ENCODE peak calls at places on chromosomes 3 and 15, in four cellular contexts. W is endodermal cell, H is WERI-Rb-1, N is bronchial epithelial cell. J is an unnamed sample.
A peak's percentile ranks its signal among the peaks of the same experiment; 100 is the strongest.

GRCh38 chr3:18556503-18556902 is 131.4 kb upstream of the SATB1 start:
- DNase-seq in W (no peak), H (no peak), N (peak; percentile 37), J (peak; percentile 26)

GRCh38 chr3:137514853-137515252 is 249.3 kb upstream of the SOX14 start:
- DNase-seq in W (no peak), H (no peak), N (no peak), J (no peak)

GRCh38 chr3:191342391-191342790 is 12.1 kb upstream of the UTS2B start:
- DNase-seq in W (no peak), H (no peak), N (no peak), J (no peak)

GRCh38 chr3:23775254-23775909 is 30.4 kb upstream of the UBE2E1 start:
- DNase-seq in W (peak; percentile 36), H (no peak), N (no peak), J (no peak)

GRCh38 chr3:49341996-49342395 is 2.1 kb upstream of the USP4 start:
- DNase-seq in W (no peak), H (no peak), N (no peak), J (no peak)

GRCh38 chr3:43080726-43081568 is 24.9 kb downstream of the POMGNT2 start:
- DNase-seq in W (no peak), H (no peak), N (no peak), J (no peak)

GRCh38 chr3:189389346-189389745 is 217.6 kb downstream of the TPRG1 start:
- DNase-seq in W (no peak), H (no peak), N (peak; percentile 81), J (no peak)

GRCh38 chr15:87959080-87959479 is 297.5 kb downstream of the NTRK3 start:
- DNase-seq in W (peak; percentile 80), H (peak; percentile 47), N (no peak), J (no peak)

GRCh38 chr15:77866596-77867125 is 210.8 kb downstream of the TBC1D2B start:
- DNase-seq in W (peak; percentile 29), H (no peak), N (no peak), J (no peak)

GRCh38 chr15:30889231-30889630 is 14.5 kb upstream of the FAN1 start:
- DNase-seq in W (no peak), H (no peak), N (no peak), J (no peak)

GRCh38 chr3:61564405-61565059 is 3.2 kb downstream of the PTPRG start:
- DNase-seq in W (peak; percentile 96), H (peak; percentile 93), N (peak; percentile 33), J (peak; percentile 56)

GRCh38 chr3:59313365-59313764 is 263.5 kb upstream of the CFAP20DC start:
- DNase-seq in W (peak; percentile 90), H (peak; percentile 68), N (peak; percentile 35), J (peak; percentile 52)

GRCh38 chr15:75232826-75233503 is 25.2 kb upstream of the GOLGA6C start:
- DNase-seq in W (no peak), H (peak; percentile 2), N (no peak), J (no peak)

GRCh38 chr3:148528024-148528423 is 169.7 kb upstream of the AGTR1 start:
- DNase-seq in W (no peak), H (no peak), N (peak; percentile 27), J (no peak)

GRCh38 chr3:104519068-104519467 is 847.6 kb upstream of the ALCAM start:
- DNase-seq in W (no peak), H (no peak), N (no peak), J (peak; percentile 37)

GRCh38 chr15:70420421-70421196 is 322.9 kb upstream of the TLE3 start:
- DNase-seq in W (peak; percentile 84), H (no peak), N (no peak), J (no peak)

GRCh38 chr3:15329058-15330005 is 3.1 kb downstream of the SH3BP5 start:
- DNase-seq in W (no peak), H (no peak), N (no peak), J (no peak)

GRCh38 chr3:15331606-15332404 is 581 bp downstream of the SH3BP5 start:
- DNase-seq in W (no peak), H (peak; percentile 70), N (no peak), J (peak; percentile 54)

GRCh38 chr3:15331072-15331605 is 1.2 kb downstream of the SH3BP5 start:
- DNase-seq in W (no peak), H (no peak), N (no peak), J (no peak)

GRCh38 chr3:15327941-15328340 is 4.4 kb downstream of the SH3BP5 start:
- DNase-seq in W (no peak), H (no peak), N (peak; percentile 63), J (peak; percentile 77)

DNA sequence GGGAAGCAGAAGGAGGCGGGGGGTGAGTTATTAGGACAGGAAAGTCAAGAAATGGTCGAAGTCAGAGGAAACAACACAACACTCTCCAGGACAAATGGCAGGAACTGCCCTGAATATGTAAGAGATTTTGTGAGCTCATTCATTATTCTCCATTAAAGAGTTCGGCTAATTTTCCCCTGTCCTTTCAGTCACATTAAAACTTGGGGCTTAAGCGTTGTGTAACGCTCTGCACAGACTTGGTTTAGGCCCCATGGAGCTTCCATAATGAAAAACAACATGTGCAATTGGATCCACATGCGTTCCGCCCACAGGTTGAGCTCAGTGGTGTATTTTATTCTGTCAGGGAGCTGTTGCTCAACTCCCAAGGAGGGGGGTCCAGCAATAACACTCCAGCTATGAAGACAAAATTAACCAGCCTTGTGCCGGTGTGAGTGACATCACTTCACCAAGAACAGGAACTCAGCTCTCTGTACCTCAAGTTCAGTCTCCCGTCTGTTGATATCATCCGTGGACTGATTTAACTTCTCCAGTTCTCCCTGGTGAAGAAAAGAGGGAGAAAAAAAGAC is 2.3 kb downstream of the SH3BP5 start:
- DNase-seq in W (no peak), H (peak; percentile 25), N (no peak), J (no peak)
- H3K4me3 ChIP-seq in W (peak overlapping the region; percentile 96), H (peak overlapping the region; percentile 88), N (no peak overlapping the region), J (peak overlapping the region; percentile 71)

GRCh38 chr3:119555929-119556328 is 3.5 kb downstream of the CD80 start:
- DNase-seq in W (no peak), H (no peak), N (no peak), J (no peak)

GRCh38 chr3:119558528-119559339 is 680 bp downstream of the CD80 start:
- DNase-seq in W (no peak), H (no peak), N (no peak), J (no peak)

GRCh38 chr3:119555309-119555735 is 4.1 kb downstream of the CD80 start:
- DNase-seq in W (no peak), H (no peak), N (no peak), J (no peak)

GRCh38 chr3:119557874-119558264 is 1.5 kb downstream of the CD80 start:
- DNase-seq in W (no peak), H (no peak), N (no peak), J (no peak)

DNA sequence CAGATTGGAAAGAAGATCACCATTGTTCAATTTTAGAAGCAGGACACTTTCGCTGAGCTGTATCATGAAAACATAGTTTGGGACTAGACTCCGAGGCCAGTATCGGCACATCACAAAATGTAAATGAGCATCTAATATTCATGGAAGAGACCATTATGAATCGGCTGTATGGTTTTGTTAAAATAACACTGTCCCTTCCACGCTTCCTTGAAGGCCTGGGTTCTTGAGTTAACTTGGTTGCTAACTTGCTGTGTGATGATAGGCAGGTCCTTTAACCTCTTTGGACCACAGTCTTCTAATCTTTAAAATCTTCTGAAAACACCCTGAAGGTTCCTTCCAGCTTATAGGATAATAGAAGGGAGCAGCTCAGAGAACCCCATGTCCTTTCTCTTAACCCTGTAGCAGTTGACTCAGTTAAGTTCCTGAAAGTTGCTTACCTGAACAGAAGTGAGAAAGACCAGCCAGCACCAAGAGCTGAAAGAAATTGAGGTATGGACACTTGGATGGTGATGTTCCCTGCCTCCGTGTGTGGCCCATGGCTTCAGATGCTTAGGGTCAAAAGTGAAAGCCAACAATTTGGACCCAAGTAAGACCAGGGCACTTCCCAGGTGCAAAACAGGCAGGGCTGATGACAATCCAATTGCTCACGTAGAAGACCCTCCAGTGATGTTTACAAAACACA is 2.1 kb downstream of the CD80 start:
- DNase-seq in W (no peak), H (no peak), N (no peak), J (no peak)
- H3K4me3 ChIP-seq in W (no peak overlapping the region), H (no peak overlapping the region), N (no peak overlapping the region), J (peak overlapping the region; percentile 90)

DNA sequence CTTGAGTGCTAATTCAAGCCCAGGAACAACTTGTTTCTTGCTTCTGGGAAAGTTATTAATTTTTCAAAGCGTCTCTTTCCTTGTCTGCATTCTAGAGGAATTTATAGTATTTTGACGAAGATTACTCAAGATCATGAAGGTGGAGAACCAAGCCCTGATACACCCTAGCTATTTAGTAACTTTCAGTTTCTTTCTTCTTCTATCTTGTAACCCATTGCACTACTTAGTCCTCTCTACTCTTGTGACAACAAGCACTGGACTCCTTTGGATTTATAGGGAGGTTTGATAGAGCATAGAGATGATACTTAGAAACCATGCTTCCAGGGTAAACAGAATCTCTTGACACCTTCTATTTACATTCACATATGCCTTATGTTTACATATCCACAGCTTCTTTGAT is 203.3 kb upstream of the GRM7 start:
- DNase-seq in W (no peak), H (no peak), N (no peak), J (no peak)
- H3K4me3 ChIP-seq in W (no peak overlapping the region), H (no peak overlapping the region), N (no peak overlapping the region), J (no peak overlapping the region)

GRCh38 chr3:125121246-125122010 is 65.6 kb upstream of the HEG1 start:
- DNase-seq in W (peak; percentile 31), H (no peak), N (no peak), J (no peak)
- H3K4me3 ChIP-seq in W (peak overlapping the region; percentile 71), H (no peak overlapping the region), N (no peak overlapping the region), J (no peak overlapping the region)

GRCh38 chr3:67005974-67006373 is 7.9 kb downstream of the KBTBD8 start:
- DNase-seq in W (no peak), H (no peak), N (no peak), J (no peak)
- H3K4me3 ChIP-seq in W (no peak overlapping the region), H (no peak overlapping the region), N (no peak overlapping the region), J (no peak overlapping the region)